ENCODE peak calls at places on chromosomes 2 and 18, in five cellular contexts. One of them, this sample, is unnamed.

GRCh38 chr2:24491626-24492282 is 700 bp downstream of the NCOA1 start:
- DNase-seq in K562: peak; percentile 75
- DNase-seq in H1: no peak
- DNase-seq in HepG2: no peak
- DNase-seq in GM12878: no peak
- DNase-seq in this sample: no peak

GRCh38 chr2:85213404-85213803 is 80.2 kb downstream of the TCF7L1 start:
- DNase-seq in K562: no peak
- DNase-seq in H1: no peak
- DNase-seq in HepG2: no peak
- DNase-seq in GM12878: no peak
- DNase-seq in this sample: no peak

GRCh38 chr2:171608168-171608567 is 79.1 kb upstream of the DYNC1I2 start:
- DNase-seq in K562: no peak
- DNase-seq in H1: no peak
- DNase-seq in HepG2: no peak
- DNase-seq in GM12878: no peak
- DNase-seq in this sample: no peak

GRCh38 chr2:145692971-145693478 is 1173.1 kb upstream of the ZEB2 start:
- DNase-seq in K562: peak; percentile 65
- DNase-seq in H1: no peak
- DNase-seq in HepG2: peak; percentile 36
- DNase-seq in GM12878: peak; percentile 26
- DNase-seq in this sample: peak; percentile 84

GRCh38 chr2:239106971-239107370 is 259.1 kb downstream of the TWIST2 start:
- DNase-seq in K562: no peak
- DNase-seq in H1: no peak
- DNase-seq in HepG2: no peak
- DNase-seq in GM12878: no peak
- DNase-seq in this sample: no peak

GRCh38 chr2:231162036-231162345 is 36.4 kb upstream of the ARMC9 start:
- DNase-seq in K562: no peak
- DNase-seq in H1: no peak
- DNase-seq in HepG2: no peak
- DNase-seq in GM12878: no peak
- DNase-seq in this sample: no peak

GRCh38 chr18:4358618-4359017 is 96.5 kb downstream of the DLGAP1 start:
- DNase-seq in K562: no peak
- DNase-seq in H1: peak; percentile 53
- DNase-seq in HepG2: no peak
- DNase-seq in GM12878: no peak
- DNase-seq in this sample: no peak

GRCh38 chr18:54130631-54131030 is 93.8 kb downstream of the MBD2 start:
- DNase-seq in K562: no peak
- DNase-seq in H1: no peak
- DNase-seq in HepG2: no peak
- DNase-seq in GM12878: no peak
- DNase-seq in this sample: no peak

GRCh38 chr2:174750923-174751441 is 13.3 kb downstream of the CHRNA1 start:
- DNase-seq in K562: no peak
- DNase-seq in H1: no peak
- DNase-seq in HepG2: no peak
- DNase-seq in GM12878: peak; percentile 56
- DNase-seq in this sample: no peak

GRCh38 chr2:168669151-168669550 is 133.3 kb upstream of the NOSTRIN start:
- DNase-seq in K562: no peak
- DNase-seq in H1: no peak
- DNase-seq in HepG2: no peak
- DNase-seq in GM12878: no peak
- DNase-seq in this sample: no peak
- TF ChIP-seq GABPA in K562: no peak
- TF ChIP-seq GABPA in H1: no peak
- TF ChIP-seq GABPA in HepG2: no peak
- TF ChIP-seq GABPA in GM12878: no peak
- TF ChIP-seq GABPA in this sample: no peak

DNA sequence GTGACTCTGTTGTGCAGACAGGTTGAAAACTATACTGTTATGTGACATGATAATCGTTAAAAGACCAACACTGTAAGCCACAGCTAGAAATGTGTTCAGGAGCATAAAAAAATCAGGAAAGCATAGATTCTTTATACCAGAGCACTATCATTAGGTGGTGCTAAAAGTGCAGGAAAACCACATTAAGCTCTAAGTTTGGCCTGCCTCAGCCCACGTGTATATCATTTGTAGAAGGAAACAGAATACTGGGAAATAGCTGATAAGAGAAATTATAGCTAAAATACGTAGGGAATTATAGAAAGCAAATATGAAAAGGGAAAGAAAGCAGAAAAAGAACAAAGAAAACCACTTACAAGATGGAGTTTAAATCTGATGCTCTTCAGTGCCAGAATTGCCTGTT is 26.5 kb upstream of the C2orf74 start:
- DNase-seq in K562: no peak
- DNase-seq in H1: no peak
- DNase-seq in HepG2: peak; percentile 40
- DNase-seq in GM12878: no peak
- DNase-seq in this sample: peak; percentile 21
- TF ChIP-seq GABPA in K562: no peak
- TF ChIP-seq GABPA in H1: no peak
- TF ChIP-seq GABPA in HepG2: no peak
- TF ChIP-seq GABPA in GM12878: no peak
- TF ChIP-seq GABPA in this sample: no peak

GRCh38 chr2:215363039-215363438 is 51.2 kb downstream of the ATIC start:
- DNase-seq in K562: no peak
- DNase-seq in H1: no peak
- DNase-seq in HepG2: no peak
- DNase-seq in GM12878: no peak
- DNase-seq in this sample: no peak

GRCh38 chr2:215366440-215367032 is 54.7 kb downstream of the ATIC start:
- DNase-seq in K562: no peak
- DNase-seq in H1: no peak
- DNase-seq in HepG2: no peak
- DNase-seq in GM12878: no peak
- DNase-seq in this sample: no peak

GRCh38 chr2:215363461-215364156 is 51.8 kb downstream of the ATIC start:
- DNase-seq in K562: no peak
- DNase-seq in H1: no peak
- DNase-seq in HepG2: no peak
- DNase-seq in GM12878: no peak
- DNase-seq in this sample: no peak

GRCh38 chr2:215364157-215365155 is 52.6 kb downstream of the ATIC start:
- DNase-seq in K562: no peak
- DNase-seq in H1: no peak
- DNase-seq in HepG2: no peak
- DNase-seq in GM12878: no peak
- DNase-seq in this sample: no peak

GRCh38 chr2:215365184-215365658 is 53.4 kb downstream of the ATIC start:
- DNase-seq in K562: no peak
- DNase-seq in H1: no peak
- DNase-seq in HepG2: no peak
- DNase-seq in GM12878: peak; percentile 39
- DNase-seq in this sample: no peak
- TF ChIP-seq GABPA in K562: no peak
- TF ChIP-seq GABPA in H1: no peak
- TF ChIP-seq GABPA in HepG2: no peak
- TF ChIP-seq GABPA in GM12878: no peak
- TF ChIP-seq GABPA in this sample: no peak

GRCh38 chr2:190679813-190680591 is 31.1 kb downstream of the NAB1 start:
- DNase-seq in K562: peak; percentile 27
- DNase-seq in H1: peak; percentile 63
- DNase-seq in HepG2: peak; percentile 28
- DNase-seq in GM12878: peak; percentile 54
- DNase-seq in this sample: peak; percentile 48
- TF ChIP-seq GABPA in K562: no peak
- TF ChIP-seq GABPA in H1: no peak
- TF ChIP-seq GABPA in HepG2: no peak
- TF ChIP-seq GABPA in GM12878: no peak
- TF ChIP-seq GABPA in this sample: no peak

GRCh38 chr2:237715459-237715947 is 83.1 kb upstream of the RBM44 start:
- DNase-seq in K562: no peak
- DNase-seq in H1: no peak
- DNase-seq in HepG2: peak; percentile 92
- DNase-seq in GM12878: no peak
- DNase-seq in this sample: no peak
- TF ChIP-seq GABPA in K562: no peak
- TF ChIP-seq GABPA in H1: no peak
- TF ChIP-seq GABPA in HepG2: peak; percentile 48
- TF ChIP-seq GABPA in GM12878: no peak
- TF ChIP-seq GABPA in this sample: no peak

GRCh38 chr2:148876589-148877402 is 1.8 kb downstream of the KIF5C start:
- DNase-seq in K562: no peak
- DNase-seq in H1: peak; percentile 77
- DNase-seq in HepG2: peak; percentile 65
- DNase-seq in GM12878: no peak
- DNase-seq in this sample: no peak

GRCh38 chr2:148876190-148876588 is 1.2 kb downstream of the KIF5C start:
- DNase-seq in K562: no peak
- DNase-seq in H1: no peak
- DNase-seq in HepG2: no peak
- DNase-seq in GM12878: no peak
- DNase-seq in this sample: no peak

GRCh38 chr2:148877403-148877740 is 2.3 kb downstream of the KIF5C start:
- DNase-seq in K562: no peak
- DNase-seq in H1: no peak
- DNase-seq in HepG2: no peak
- DNase-seq in GM12878: no peak
- DNase-seq in this sample: no peak

GRCh38 chr2:148874868-148875341 is at the start of gene KIF5C:
- DNase-seq in K562: peak; percentile 99
- DNase-seq in H1: peak; percentile 83
- DNase-seq in HepG2: peak; percentile 52
- DNase-seq in GM12878: peak; percentile 15
- DNase-seq in this sample: peak; percentile 24

GRCh38 chr2:148875387-148876051 is 492 bp downstream of the KIF5C start:
- DNase-seq in K562: no peak
- DNase-seq in H1: no peak
- DNase-seq in HepG2: no peak
- DNase-seq in GM12878: no peak
- DNase-seq in this sample: no peak
- TF ChIP-seq GABPA in K562: no peak
- TF ChIP-seq GABPA in H1: no peak
- TF ChIP-seq GABPA in HepG2: no peak
- TF ChIP-seq GABPA in GM12878: no peak
- TF ChIP-seq GABPA in this sample: no peak

DNA sequence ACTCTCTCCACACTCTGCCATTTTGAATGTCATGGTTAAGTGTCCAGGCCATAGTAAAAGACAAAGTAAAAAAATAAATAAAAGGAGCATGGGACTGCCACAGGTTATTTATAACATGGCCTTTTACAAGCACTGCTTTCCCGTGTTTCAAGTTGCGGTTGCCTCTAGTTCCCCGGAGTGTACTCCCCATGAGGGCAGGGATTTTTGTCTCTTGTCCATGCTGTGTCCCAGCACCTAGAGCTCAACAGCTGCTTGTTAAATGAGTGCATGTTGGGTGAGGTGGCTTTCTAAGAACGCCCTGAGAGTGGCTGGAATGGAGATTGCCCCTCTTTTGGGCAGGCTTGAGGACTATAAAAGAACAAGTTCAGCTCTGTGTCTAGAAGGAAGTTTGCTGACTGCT is 8.4 kb downstream of the CAVIN2 start:
- DNase-seq in K562: no peak
- DNase-seq in H1: no peak
- DNase-seq in HepG2: no peak
- DNase-seq in GM12878: no peak
- DNase-seq in this sample: no peak
- TF ChIP-seq GABPA in K562: no peak
- TF ChIP-seq GABPA in H1: no peak
- TF ChIP-seq GABPA in HepG2: no peak
- TF ChIP-seq GABPA in GM12878: no peak
- TF ChIP-seq GABPA in this sample: no peak

GRCh38 chr18:57747809-57748680 is 55.1 kb downstream of the ATP8B1 start:
- DNase-seq in K562: no peak
- DNase-seq in H1: no peak
- DNase-seq in HepG2: peak; percentile 55
- DNase-seq in GM12878: no peak
- DNase-seq in this sample: no peak

GRCh38 chr18:57753063-57753462 is 50.1 kb downstream of the ATP8B1 start:
- DNase-seq in K562: no peak
- DNase-seq in H1: no peak
- DNase-seq in HepG2: no peak
- DNase-seq in GM12878: no peak
- DNase-seq in this sample: no peak

GRCh38 chr18:57749604-57749970 is 53.5 kb downstream of the ATP8B1 start:
- DNase-seq in K562: no peak
- DNase-seq in H1: no peak
- DNase-seq in HepG2: no peak
- DNase-seq in GM12878: no peak
- DNase-seq in this sample: no peak

GRCh38 chr18:57744211-57744694 is 58.9 kb downstream of the ATP8B1 start:
- DNase-seq in K562: no peak
- DNase-seq in H1: no peak
- DNase-seq in HepG2: no peak
- DNase-seq in GM12878: no peak
- DNase-seq in this sample: no peak

GRCh38 chr18:57748770-57749603 is 54.1 kb downstream of the ATP8B1 start:
- DNase-seq in K562: no peak
- DNase-seq in H1: no peak
- DNase-seq in HepG2: peak; percentile 76
- DNase-seq in GM12878: peak; percentile 28
- DNase-seq in this sample: peak; percentile 72
- TF ChIP-seq GABPA in K562: no peak
- TF ChIP-seq GABPA in H1: no peak
- TF ChIP-seq GABPA in HepG2: no peak
- TF ChIP-seq GABPA in GM12878: no peak
- TF ChIP-seq GABPA in this sample: no peak

This sample was measured in HL-60.